ENCODE peak calls at places on chromosome 16, in eight cellular contexts. One of them, this sample, is unnamed.

GRCh38 chr16:61862221-61862620 is 174.0 kb downstream of the CDH8 start:
- DNase-seq in CD4-positive, alpha-beta T cell: no peak
- DNase-seq in iPS DF 6.9: no peak
- DNase-seq in stimulated activated CD4-positive, alpha-beta T cell treated with anti-CD3 and anti-CD28 coated beads, Interleukin-12 subunit alpha, Interleukin-12 subunit beta, amount 100 ng/mL, for 24 hours: no peak
- DNase-seq in AG08395: no peak
- DNase-seq in HS-5: no peak
- DNase-seq in ELF-1: no peak
- DNase-seq in amygdala: peak; percentile 34
- DNase-seq in this sample: no peak

GRCh38 chr16:85541619-85542547 is 71.2 kb upstream of the GSE1 start:
- DNase-seq in CD4-positive, alpha-beta T cell: no peak
- DNase-seq in iPS DF 6.9: no peak
- DNase-seq in stimulated activated CD4-positive, alpha-beta T cell treated with anti-CD3 and anti-CD28 coated beads, Interleukin-12 subunit alpha, Interleukin-12 subunit beta, amount 100 ng/mL, for 24 hours: no peak
- DNase-seq in AG08395: peak; percentile 41
- DNase-seq in HS-5: no peak
- DNase-seq in ELF-1: no peak
- DNase-seq in amygdala: no peak
- DNase-seq in this sample: no peak

GRCh38 chr16:75306102-75306762 is 54.8 kb upstream of the BCAR1 start:
- DNase-seq in CD4-positive, alpha-beta T cell: no peak
- DNase-seq in iPS DF 6.9: no peak
- DNase-seq in stimulated activated CD4-positive, alpha-beta T cell treated with anti-CD3 and anti-CD28 coated beads, Interleukin-12 subunit alpha, Interleukin-12 subunit beta, amount 100 ng/mL, for 24 hours: no peak
- DNase-seq in AG08395: no peak
- DNase-seq in HS-5: no peak
- DNase-seq in ELF-1: no peak
- DNase-seq in amygdala: peak; percentile 11
- DNase-seq in this sample: no peak

GRCh38 chr16:56870271-56870888 is 5.4 kb downstream of the SLC12A3 start:
- DNase-seq in CD4-positive, alpha-beta T cell: no peak
- DNase-seq in iPS DF 6.9: no peak
- DNase-seq in stimulated activated CD4-positive, alpha-beta T cell treated with anti-CD3 and anti-CD28 coated beads, Interleukin-12 subunit alpha, Interleukin-12 subunit beta, amount 100 ng/mL, for 24 hours: no peak
- DNase-seq in AG08395: no peak
- DNase-seq in HS-5: no peak
- DNase-seq in ELF-1: no peak
- DNase-seq in amygdala: no peak
- DNase-seq in this sample: no peak

GRCh38 chr16:27625050-27625697 is 75.2 kb downstream of the KATNIP start:
- DNase-seq in CD4-positive, alpha-beta T cell: no peak
- DNase-seq in iPS DF 6.9: no peak
- DNase-seq in stimulated activated CD4-positive, alpha-beta T cell treated with anti-CD3 and anti-CD28 coated beads, Interleukin-12 subunit alpha, Interleukin-12 subunit beta, amount 100 ng/mL, for 24 hours: no peak
- DNase-seq in AG08395: peak; percentile 65
- DNase-seq in HS-5: no peak
- DNase-seq in ELF-1: no peak
- DNase-seq in amygdala: no peak
- DNase-seq in this sample: no peak

GRCh38 chr16:6132121-6132520 is 1034.5 kb upstream of the EEF2KMT start:
- DNase-seq in CD4-positive, alpha-beta T cell: no peak
- DNase-seq in iPS DF 6.9: no peak
- DNase-seq in stimulated activated CD4-positive, alpha-beta T cell treated with anti-CD3 and anti-CD28 coated beads, Interleukin-12 subunit alpha, Interleukin-12 subunit beta, amount 100 ng/mL, for 24 hours: no peak
- DNase-seq in AG08395: no peak
- DNase-seq in HS-5: no peak
- DNase-seq in ELF-1: no peak
- DNase-seq in amygdala: peak; percentile 1
- DNase-seq in this sample: no peak

GRCh38 chr16:72815348-72816318 is 232.3 kb downstream of the ZFHX3 start:
- DNase-seq in CD4-positive, alpha-beta T cell: no peak
- DNase-seq in iPS DF 6.9: no peak
- DNase-seq in stimulated activated CD4-positive, alpha-beta T cell treated with anti-CD3 and anti-CD28 coated beads, Interleukin-12 subunit alpha, Interleukin-12 subunit beta, amount 100 ng/mL, for 24 hours: no peak
- DNase-seq in AG08395: no peak
- DNase-seq in HS-5: no peak
- DNase-seq in ELF-1: no peak
- DNase-seq in amygdala: no peak
- DNase-seq in this sample: no peak

GRCh38 chr16:57104706-57105105 is 12.3 kb downstream of the CPNE2 start:
- DNase-seq in CD4-positive, alpha-beta T cell: no peak
- DNase-seq in iPS DF 6.9: no peak
- DNase-seq in stimulated activated CD4-positive, alpha-beta T cell treated with anti-CD3 and anti-CD28 coated beads, Interleukin-12 subunit alpha, Interleukin-12 subunit beta, amount 100 ng/mL, for 24 hours: no peak
- DNase-seq in AG08395: no peak
- DNase-seq in HS-5: no peak
- DNase-seq in ELF-1: no peak
- DNase-seq in amygdala: no peak
- DNase-seq in this sample: no peak

GRCh38 chr16:12747261-12747660 is 56.4 kb downstream of the CPPED1 start:
- DNase-seq in CD4-positive, alpha-beta T cell: no peak
- DNase-seq in iPS DF 6.9: no peak
- DNase-seq in stimulated activated CD4-positive, alpha-beta T cell treated with anti-CD3 and anti-CD28 coated beads, Interleukin-12 subunit alpha, Interleukin-12 subunit beta, amount 100 ng/mL, for 24 hours: no peak
- DNase-seq in AG08395: no peak
- DNase-seq in HS-5: no peak
- DNase-seq in ELF-1: no peak
- DNase-seq in amygdala: no peak
- DNase-seq in this sample: no peak

GRCh38 chr16:84241778-84242177 is 2.0 kb upstream of the KCNG4 start:
- DNase-seq in CD4-positive, alpha-beta T cell: no peak
- DNase-seq in iPS DF 6.9: no peak
- DNase-seq in stimulated activated CD4-positive, alpha-beta T cell treated with anti-CD3 and anti-CD28 coated beads, Interleukin-12 subunit alpha, Interleukin-12 subunit beta, amount 100 ng/mL, for 24 hours: no peak
- DNase-seq in AG08395: no peak
- DNase-seq in HS-5: no peak
- DNase-seq in ELF-1: no peak
- DNase-seq in amygdala: no peak
- DNase-seq in this sample: no peak

GRCh38 chr16:72989203-72989991 is 58.5 kb downstream of the ZFHX3 start:
- DNase-seq in CD4-positive, alpha-beta T cell: no peak
- DNase-seq in iPS DF 6.9: no peak
- DNase-seq in stimulated activated CD4-positive, alpha-beta T cell treated with anti-CD3 and anti-CD28 coated beads, Interleukin-12 subunit alpha, Interleukin-12 subunit beta, amount 100 ng/mL, for 24 hours: no peak
- DNase-seq in AG08395: peak; percentile 76
- DNase-seq in HS-5: peak; percentile 88
- DNase-seq in ELF-1: no peak
- DNase-seq in amygdala: no peak
- DNase-seq in this sample: no peak

GRCh38 chr16:58020628-58021521 is 4.7 kb upstream of the MMP15 start:
- DNase-seq in CD4-positive, alpha-beta T cell: peak; percentile 48
- DNase-seq in iPS DF 6.9: no peak
- DNase-seq in stimulated activated CD4-positive, alpha-beta T cell treated with anti-CD3 and anti-CD28 coated beads, Interleukin-12 subunit alpha, Interleukin-12 subunit beta, amount 100 ng/mL, for 24 hours: peak; percentile 59
- DNase-seq in AG08395: peak; percentile 65
- DNase-seq in HS-5: peak; percentile 23
- DNase-seq in ELF-1: peak; percentile 62
- DNase-seq in amygdala: peak; percentile 51
- DNase-seq in this sample: no peak

GRCh38 chr16:46673320-46674013 is 15.5 kb downstream of the VPS35 start:
- DNase-seq in CD4-positive, alpha-beta T cell: peak; percentile 14
- DNase-seq in iPS DF 6.9: peak; percentile 61
- DNase-seq in stimulated activated CD4-positive, alpha-beta T cell treated with anti-CD3 and anti-CD28 coated beads, Interleukin-12 subunit alpha, Interleukin-12 subunit beta, amount 100 ng/mL, for 24 hours: peak; percentile 15
- DNase-seq in AG08395: peak; percentile 78
- DNase-seq in HS-5: no peak
- DNase-seq in ELF-1: peak; percentile 81
- DNase-seq in amygdala: peak; percentile 1
- DNase-seq in this sample: peak; percentile 22

This sample was measured in stimulated activated CD8-positive, alpha-beta memory T cell treated with anti-CD3 and anti-CD28 coated beads, Interleukin-7, amount 100 ng/mL, for 48 hours.